ENCODE peak calls at places on chromosomes 12 and 14, in ten cellular contexts. E is heart right ventricle, G is tibial nerve, F is RWPE2, N is cardiac muscle cell, W is A549, X is lung, Q is dorsolateral prefrontal cortex, T is Peyer's patch, I is colonic mucosa. D is an unnamed sample.

GRCh38 chr12:6278439-6279255 is 31.8 kb upstream of the PLEKHG6 start:
- DNase-seq in E (peak), G (peak), F (peak), N (peak), W (peak), X (peak), Q (peak), T (peak), I (peak), D (peak)

GRCh38 chr14:64501326-64502171 is 2.1 kb downstream of the ZBTB25 start:
- DNase-seq in E (peak), G (peak), F (no peak), N (peak), W (no peak), X (peak), Q (no peak), T (peak), I (peak), D (peak)

GRCh38 chr12:92503029-92503931 is 199.5 kb upstream of the PLEKHG7 start:
- DNase-seq in E (no peak), G (no peak), F (no peak), N (peak), W (no peak), X (no peak), Q (no peak), T (no peak), I (no peak), D (no peak)

GRCh38 chr12:117076410-117077372 is 22.5 kb downstream of the TESC start:
- DNase-seq in E (peak), G (no peak), F (no peak), N (no peak), W (no peak), X (no peak), Q (no peak), T (no peak), I (no peak), D (no peak)

GRCh38 chr12:5492562-5492961 is 60.7 kb downstream of the NTF3 start:
- DNase-seq in E (no peak), G (no peak), F (no peak), N (no peak), W (no peak), X (no peak), Q (no peak), T (no peak), I (no peak), D (no peak)

GRCh38 chr12:105222726-105223357 is 13.1 kb downstream of the APPL2 start:
- DNase-seq in E (no peak), G (no peak), F (no peak), N (no peak), W (no peak), X (no peak), Q (no peak), T (no peak), I (no peak), D (no peak)

GRCh38 chr12:98296462-98297079 is 218.8 kb upstream of the TMPO start:
- DNase-seq in E (no peak), G (no peak), F (no peak), N (no peak), W (no peak), X (no peak), Q (no peak), T (no peak), I (no peak), D (no peak)

GRCh38 chr12:106527356-106527755 is 55.4 kb upstream of the RFX4 start:
- DNase-seq in E (no peak), G (no peak), F (no peak), N (peak), W (no peak), X (no peak), Q (no peak), T (no peak), I (no peak), D (no peak)

GRCh38 chr14:105855246-105855892 is 329.0 kb downstream of the TMEM121 start:
- DNase-seq in E (peak), G (no peak), F (peak), N (no peak), W (no peak), X (no peak), Q (no peak), T (peak), I (no peak), D (peak)

GRCh38 chr12:105253882-105254513 is 18.0 kb upstream of the APPL2 start:
- DNase-seq in E (no peak), G (no peak), F (peak), N (peak), W (peak), X (no peak), Q (no peak), T (no peak), I (no peak), D (no peak)

DNA sequence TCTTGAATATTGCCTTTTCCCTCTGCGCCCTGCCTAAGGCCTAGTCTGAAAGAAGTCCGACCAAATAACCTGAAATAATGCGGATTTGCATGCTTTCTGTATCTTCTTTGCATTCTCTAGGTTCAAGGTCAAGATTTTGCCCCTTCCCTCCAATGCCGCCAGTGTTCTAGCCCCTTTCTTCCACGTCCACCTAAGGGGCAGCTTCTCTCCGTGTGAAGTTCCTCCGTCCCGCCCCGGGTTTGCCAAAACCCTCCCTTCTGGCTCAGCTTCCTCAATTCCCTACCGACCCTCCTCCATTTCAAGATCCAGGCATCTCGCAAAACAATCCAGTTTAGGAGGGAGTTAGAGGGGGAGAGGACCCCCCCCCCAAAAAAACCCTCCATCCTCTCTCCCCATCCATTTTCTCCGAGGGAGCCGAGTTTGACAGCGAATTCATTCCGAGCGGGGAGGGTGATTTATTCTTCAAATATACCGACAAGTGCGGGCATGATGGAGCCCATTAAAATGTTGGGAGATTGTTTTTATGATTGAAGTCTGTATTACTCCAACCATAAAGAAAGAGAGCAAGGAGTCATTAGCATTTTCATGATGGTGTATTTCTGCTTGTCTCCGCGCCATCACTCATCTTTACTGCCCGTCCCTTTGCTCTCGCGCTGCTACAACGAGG is 20.9 kb upstream of the ATP5MC2 start:
- DNase-seq in E (no peak), G (no peak), F (no peak), N (no peak), W (no peak), X (no peak), Q (no peak), T (no peak), I (no peak), D (no peak)
- H3K4me3 ChIP-seq in E (no peak), G (peak), F (peak), N (peak), W (no peak), X (no peak), Q (peak), T (no peak), I (no peak), D (peak)

GRCh38 chr14:36717363-36717762 is 55.7 kb downstream of the PAX9 start:
- DNase-seq in E (no peak), G (no peak), F (no peak), N (no peak), W (no peak), X (no peak), Q (no peak), T (no peak), I (no peak), D (no peak)
- TF ChIP-seq CTCF in E (no peak), G (no peak), F (no peak), N (no peak), W (no peak), X (no peak), Q (no peak), T (no peak), I (no peak), D (no peak)

DNA sequence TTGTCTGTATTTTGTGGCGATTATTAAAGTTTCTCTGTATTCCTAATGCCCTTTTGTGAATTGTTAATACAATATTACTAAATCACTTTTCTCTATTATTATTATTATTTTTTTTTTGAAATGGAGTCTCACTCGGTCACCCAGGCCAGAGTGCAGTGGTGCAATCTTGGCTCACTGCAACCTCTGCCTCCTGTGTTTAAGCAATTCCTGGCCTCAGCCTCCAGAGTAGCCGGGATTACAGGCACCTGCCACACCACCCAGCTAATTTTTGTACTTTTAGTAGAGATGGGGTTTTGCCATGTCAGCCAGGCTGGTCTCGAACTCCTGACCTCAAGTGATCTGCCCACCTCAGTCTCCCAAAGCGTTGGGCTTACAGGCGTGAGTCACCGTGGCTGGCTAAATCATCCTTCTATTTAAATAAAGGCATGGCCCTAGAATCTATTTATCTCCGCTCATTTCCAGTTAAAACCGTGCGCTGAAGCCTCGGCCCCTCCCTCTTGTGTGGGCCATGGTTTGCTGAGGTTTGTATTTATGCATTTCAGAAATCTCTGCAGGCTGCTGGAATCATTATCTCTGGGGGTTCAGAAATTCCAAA is 1136.4 kb upstream of the TMEM132C start:
- DNase-seq in E (no peak), G (no peak), F (no peak), N (no peak), W (no peak), X (no peak), Q (no peak), T (no peak), I (no peak), D (no peak)
- H3K27ac ChIP-seq in E (no peak), G (no peak), F (no peak), N (no peak), W (peak), X (no peak), Q (no peak), T (no peak), I (no peak), D (no peak)

DNA sequence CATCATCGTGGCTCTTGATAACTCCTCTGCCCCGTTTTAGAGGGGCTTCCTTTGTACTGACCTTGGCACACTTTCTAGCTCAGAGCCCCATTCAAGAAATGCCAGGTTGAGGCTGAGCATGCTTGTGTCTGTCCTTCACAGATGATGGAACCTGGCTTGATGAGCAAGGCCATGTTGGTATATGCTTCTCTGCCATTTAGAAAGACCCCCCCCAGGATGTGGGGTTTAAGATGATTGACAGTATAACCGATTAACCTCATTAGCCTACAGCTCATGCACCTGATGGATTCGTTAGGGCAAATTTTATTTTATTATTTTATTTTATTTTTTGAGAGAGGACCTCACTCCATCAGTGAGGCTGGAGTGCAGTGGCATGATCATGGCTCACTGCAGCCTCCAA is 21.0 kb downstream of the BATF start:
- DNase-seq in E (no peak), G (no peak), F (no peak), N (no peak), W (no peak), X (no peak), Q (no peak), T (peak), I (no peak), D (no peak)
- H3K4me3 ChIP-seq in E (peak), G (no peak), F (no peak), N (no peak), W (no peak), X (no peak), Q (no peak), T (no peak), I (no peak), D (peak)

GRCh38 chr14:30874120-30874998 is at the start of gene COCH:
- DNase-seq in E (peak), G (no peak), F (no peak), N (no peak), W (peak), X (no peak), Q (no peak), T (peak), I (peak), D (no peak)
- TF ChIP-seq CTCF in E (peak), G (peak), F (peak), N (peak), W (peak), X (no peak), Q (peak), T (no peak), I (peak), D (no peak)

D was measured in coronary artery.